ENCODE peak calls at places on chromosomes 6 and 20, in five cellular contexts. U is NCI-H82, F is AG09309, L is amniotic stem cell, S is activated T-cell treated with anti-CD3 and anti-CD28 coated beads for 24 hours. M is an unnamed sample.

GRCh38 chr6:98566126-98566525 is 268.2 kb upstream of the POU3F2 start:
- DNase-seq in U (no peak), F (no peak), L (no peak), S (no peak), M (no peak)

GRCh38 chr6:19838442-19839236 is 1.5 kb downstream of the ID4 start:
- DNase-seq in U (peak), F (no peak), L (no peak), S (no peak), M (no peak)

GRCh38 chr6:153373869-153374268 is 242.8 kb upstream of the RGS17 start:
- DNase-seq in U (no peak), F (no peak), L (no peak), S (no peak), M (no peak)

GRCh38 chr6:134074151-134074712 is 21.8 kb upstream of the SLC2A12 start:
- DNase-seq in U (no peak), F (no peak), L (no peak), S (no peak), M (no peak)

GRCh38 chr20:63056236-63057132 is 49.7 kb upstream of the BHLHE23 start:
- DNase-seq in U (peak), F (no peak), L (no peak), S (peak), M (no peak)

GRCh38 chr6:111238464-111239119 is 151.3 kb downstream of the SLC16A10 start:
- DNase-seq in U (no peak), F (no peak), L (no peak), S (no peak), M (no peak)

GRCh38 chr6:54266400-54266923 is 41.8 kb upstream of the TINAG start:
- DNase-seq in U (peak), F (no peak), L (no peak), S (no peak), M (no peak)

GRCh38 chr6:13413906-13414555 is 73.4 kb downstream of the GFOD1 start:
- DNase-seq in U (peak), F (no peak), L (no peak), S (no peak), M (no peak)

GRCh38 chr6:169234634-169235033 is 19.0 kb downstream of the THBS2 start:
- DNase-seq in U (no peak), F (no peak), L (no peak), S (no peak), M (no peak)

GRCh38 chr6:12064125-12064524 is 52.0 kb downstream of the HIVEP1 start:
- DNase-seq in U (no peak), F (peak), L (no peak), S (no peak), M (no peak)

GRCh38 chr6:156160788-156161150 is 616.4 kb upstream of the ARID1B start:
- DNase-seq in U (no peak), F (no peak), L (no peak), S (no peak), M (no peak)

GRCh38 chr20:9493818-9494217 is 20.6 kb upstream of the LAMP5 start:
- DNase-seq in U (no peak), F (no peak), L (no peak), S (no peak), M (no peak)

GRCh38 chr6:107809966-107810365 is 14.1 kb downstream of the SCML4 start:
- DNase-seq in U (no peak), F (no peak), L (no peak), S (no peak), M (no peak)

GRCh38 chr20:15065794-15066193 is 728.4 kb upstream of the FLRT3 start:
- DNase-seq in U (no peak), F (no peak), L (no peak), S (no peak), M (peak)

GRCh38 chr20:20440473-20440872 is 72.6 kb downstream of the INSM1 start:
- DNase-seq in U (no peak), F (no peak), L (no peak), S (no peak), M (no peak)

GRCh38 chr20:57258055-57258454 is 8.4 kb downstream of the BMP7 start:
- DNase-seq in U (no peak), F (no peak), L (no peak), S (no peak), M (no peak)

GRCh38 chr6:170004585-170005210 is 253.3 kb downstream of the ERMARD start:
- DNase-seq in U (no peak), F (no peak), L (no peak), S (no peak), M (no peak)

GRCh38 chr20:24768226-24768625 is 180.8 kb upstream of the CST7 start:
- DNase-seq in U (no peak), F (no peak), L (no peak), S (no peak), M (no peak)

GRCh38 chr6:110537208-110538123 is 61.1 kb upstream of the SLC22A16 start:
- DNase-seq in U (no peak), F (peak), L (peak), S (no peak), M (peak)

GRCh38 chr20:12012241-12013222 is 94.8 kb downstream of the BTBD3 start:
- DNase-seq in U (peak), F (no peak), L (no peak), S (no peak), M (peak)

GRCh38 chr20:33444797-33445560 is 1.4 kb upstream of the SNTA1 start:
- DNase-seq in U (peak), F (no peak), L (no peak), S (no peak), M (no peak)

GRCh38 chr6:39225946-39226437 is 3.3 kb downstream of the KCNK5 start:
- DNase-seq in U (no peak), F (no peak), L (no peak), S (peak), M (no peak)

GRCh38 chr6:3389390-3390167 is 67.3 kb downstream of the SLC22A23 start:
- DNase-seq in U (no peak), F (peak), L (no peak), S (no peak), M (no peak)

GRCh38 chr6:80250391-80250997 is 144.0 kb downstream of the BCKDHB start:
- DNase-seq in U (peak), F (no peak), L (no peak), S (no peak), M (no peak)

GRCh38 chr6:25278914-25279747 is at the start of gene CARMIL1:
- DNase-seq in U (peak), F (no peak), L (peak), S (peak), M (no peak)

GRCh38 chr20:10077886-10078285 is 43.1 kb downstream of the ANKEF1 start:
- DNase-seq in U (no peak), F (no peak), L (no peak), S (no peak), M (no peak)